ENCODE peak calls at places on chromosome 22, in ten cellular contexts. A, H, P, D, U, X, I, Z, F and Y are unnamed samples.

GRCh38 chr22:46100401-46101105 is 49.8 kb upstream of the PPARA start:
- DNase-seq in A (no peak), H (peak), P (no peak), D (no peak), U (no peak), X (no peak), I (no peak), Z (no peak), F (no peak), Y (no peak)

GRCh38 chr22:20558534-20558933 is 51.1 kb downstream of the MED15 start:
- DNase-seq in A (no peak), H (no peak), P (no peak), D (no peak), U (no peak), X (no peak), I (no peak), Z (no peak), F (no peak), Y (no peak)

GRCh38 chr22:29226246-29226981 is 20.7 kb downstream of the EMID1 start:
- DNase-seq in A (no peak), H (no peak), P (no peak), D (no peak), U (no peak), X (no peak), I (no peak), Z (no peak), F (no peak), Y (no peak)

GRCh38 chr22:37258810-37259472 is 14.9 kb upstream of the RAC2 start:
- DNase-seq in A (no peak), H (no peak), P (no peak), D (no peak), U (no peak), X (no peak), I (no peak), Z (no peak), F (no peak), Y (no peak)

GRCh38 chr22:42676059-42676607 is 26.9 kb upstream of the CYB5R3 start:
- DNase-seq in A (no peak), H (no peak), P (no peak), D (no peak), U (no peak), X (no peak), I (no peak), Z (no peak), F (peak), Y (no peak)

GRCh38 chr22:37340331-37341262 is 58.3 kb downstream of the CYTH4 start:
- DNase-seq in A (no peak), H (no peak), P (no peak), D (no peak), U (no peak), X (no peak), I (no peak), Z (no peak), F (no peak), Y (no peak)

GRCh38 chr22:17368727-17369552 is at the start of gene CECR2:
- DNase-seq in A (no peak), H (no peak), P (no peak), D (no peak), U (peak), X (peak), I (peak), Z (no peak), F (peak), Y (no peak)

GRCh38 chr22:47148956-47149748 is 386.7 kb downstream of the TBC1D22A start:
- DNase-seq in A (no peak), H (no peak), P (no peak), D (no peak), U (peak), X (no peak), I (no peak), Z (no peak), F (no peak), Y (no peak)

GRCh38 chr22:24146190-24146616 is 35.1 kb upstream of the SUSD2 start:
- DNase-seq in A (no peak), H (peak), P (no peak), D (peak), U (peak), X (no peak), I (no peak), Z (no peak), F (peak), Y (no peak)

GRCh38 chr22:19201858-19202798 is 23.6 kb upstream of the SLC25A1 start:
- DNase-seq in A (no peak), H (no peak), P (no peak), D (no peak), U (peak), X (no peak), I (no peak), Z (no peak), F (no peak), Y (no peak)

GRCh38 chr22:25919452-25919851 is 177.5 kb downstream of the MYO18B start:
- DNase-seq in A (no peak), H (no peak), P (no peak), D (no peak), U (peak), X (no peak), I (no peak), Z (no peak), F (no peak), Y (no peak)

GRCh38 chr22:31962392-31963113 is 18.2 kb downstream of the YWHAH start:
- DNase-seq in A (no peak), H (no peak), P (no peak), D (no peak), U (no peak), X (no peak), I (no peak), Z (no peak), F (no peak), Y (no peak)

GRCh38 chr22:17198188-17199130 is 20.8 kb downstream of the ADA2 start:
- DNase-seq in A (no peak), H (no peak), P (no peak), D (no peak), U (peak), X (peak), I (no peak), Z (peak), F (peak), Y (no peak)

GRCh38 chr22:46934746-46935491 is 172.5 kb downstream of the TBC1D22A start:
- DNase-seq in A (no peak), H (no peak), P (no peak), D (no peak), U (no peak), X (no peak), I (peak), Z (no peak), F (peak), Y (peak)

GRCh38 chr22:37563153-37564081 is 3.1 kb downstream of the CDC42EP1 start:
- DNase-seq in A (no peak), H (peak), P (peak), D (no peak), U (peak), X (peak), I (peak), Z (no peak), F (peak), Y (peak)

GRCh38 chr22:23829845-23830372 is 8.9 kb downstream of the DERL3 start:
- DNase-seq in A (no peak), H (no peak), P (no peak), D (peak), U (no peak), X (no peak), I (no peak), Z (no peak), F (peak), Y (peak)

DNA sequence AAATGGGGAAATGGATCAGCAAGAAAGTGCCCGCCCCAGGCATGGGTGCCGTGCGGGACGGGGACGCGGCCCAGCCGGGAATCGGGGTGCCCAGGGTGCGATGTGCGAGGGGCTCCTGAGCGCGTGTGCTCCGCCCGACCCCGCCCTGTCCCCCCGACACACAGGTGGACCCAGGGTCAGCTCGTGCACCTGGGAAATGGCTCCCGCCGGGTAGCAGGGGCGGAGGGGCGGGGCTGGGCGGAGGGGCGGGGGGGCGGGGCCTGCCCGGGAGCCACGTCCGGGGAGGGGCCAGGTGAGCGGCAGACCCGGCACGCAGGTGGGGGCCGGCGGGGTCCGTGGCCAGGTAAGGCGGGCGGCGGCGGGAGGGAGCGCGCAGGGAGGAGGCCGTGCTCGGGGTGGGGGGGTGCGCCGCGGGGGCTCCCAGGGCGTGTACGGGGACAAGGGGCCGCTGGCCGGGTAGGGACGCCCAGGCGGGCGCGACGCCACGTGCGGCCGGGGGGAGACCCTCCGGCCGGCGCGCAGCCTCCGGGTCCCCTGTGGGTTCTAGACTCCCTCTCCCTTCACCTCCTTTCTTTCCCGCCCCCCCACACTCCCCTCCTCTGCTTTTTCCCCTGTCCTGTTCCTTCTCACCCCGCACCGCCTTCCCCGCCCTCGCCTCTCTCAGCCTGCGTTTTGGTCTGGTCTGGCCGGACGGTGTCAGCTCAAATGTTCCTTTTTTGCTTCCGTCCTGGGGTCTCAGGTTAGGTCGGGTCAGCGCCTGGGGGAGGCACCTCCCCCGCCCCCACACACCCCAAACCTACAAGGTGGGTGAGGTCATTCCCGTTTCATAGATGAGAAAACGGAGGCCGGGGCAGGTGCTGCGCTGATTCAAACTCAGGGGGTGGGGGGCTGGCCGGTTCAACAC is at the start of gene ARHGAP8:
- DNase-seq in A (peak), H (no peak), P (no peak), D (no peak), U (no peak), X (no peak), I (no peak), Z (no peak), F (no peak), Y (no peak)
- H3K4me3 ChIP-seq in A (no peak), H (no peak), P (no peak), D (no peak), U (no peak), X (peak), I (peak), Z (peak), F (no peak), Y (no peak)

DNA sequence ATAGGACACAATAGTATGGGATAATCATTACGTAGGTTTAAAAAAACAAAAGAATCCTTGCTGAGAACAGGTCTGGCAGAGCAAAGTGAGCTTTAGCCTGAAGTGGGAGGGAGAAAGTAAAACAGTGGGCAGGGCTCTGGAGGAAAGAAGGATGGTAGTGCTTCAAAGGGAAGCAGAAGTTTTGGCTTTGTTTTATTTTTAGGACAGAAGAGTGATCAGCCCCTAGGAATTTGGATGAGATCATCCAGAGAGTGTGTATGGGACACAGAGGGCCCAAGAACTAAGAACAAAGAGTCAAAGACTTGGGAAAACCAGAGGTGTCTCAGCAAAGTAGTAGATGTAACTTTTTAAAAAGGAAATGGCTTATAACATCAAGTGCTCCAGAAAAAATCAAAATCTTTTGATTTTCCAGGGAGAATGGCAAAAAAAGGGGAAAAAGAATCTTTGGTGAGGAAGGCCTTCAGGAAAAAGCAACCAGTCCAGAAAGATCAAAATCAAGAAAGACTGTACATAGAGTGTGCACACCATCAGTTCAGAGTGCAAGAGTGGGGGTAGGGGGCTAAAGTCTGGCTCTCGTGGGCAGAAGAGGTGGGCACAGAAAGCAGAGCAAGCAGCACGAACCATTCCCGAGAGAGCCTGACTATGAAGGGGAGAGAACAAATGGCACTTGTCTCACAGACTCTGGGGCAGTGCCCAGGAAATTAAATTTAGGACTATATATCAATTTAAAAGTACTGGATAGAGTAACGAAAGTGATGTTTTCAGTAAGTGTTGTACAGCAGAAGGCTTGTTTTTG is 30.1 kb downstream of the MAPK1 start:
- DNase-seq in A (no peak), H (no peak), P (no peak), D (no peak), U (no peak), X (no peak), I (peak), Z (no peak), F (peak), Y (peak)
- H3K4me3 ChIP-seq in A (no peak), H (no peak), P (no peak), D (no peak), U (no peak), X (peak), I (no peak), Z (no peak), F (no peak), Y (no peak)

GRCh38 chr22:30398685-30399680 is 2.2 kb downstream of the SEC14L2 start:
- DNase-seq in A (no peak), H (no peak), P (no peak), D (no peak), U (no peak), X (no peak), I (no peak), Z (no peak), F (no peak), Y (no peak)

GRCh38 chr22:30402036-30402759 is 5.4 kb downstream of the SEC14L2 start:
- DNase-seq in A (no peak), H (no peak), P (no peak), D (no peak), U (no peak), X (no peak), I (no peak), Z (no peak), F (peak), Y (no peak)

GRCh38 chr22:30397656-30398635 is 1.1 kb downstream of the SEC14L2 start:
- DNase-seq in A (no peak), H (no peak), P (no peak), D (no peak), U (no peak), X (no peak), I (no peak), Z (no peak), F (no peak), Y (no peak)

GRCh38 chr22:30400159-30400558 is 3.3 kb downstream of the SEC14L2 start:
- DNase-seq in A (no peak), H (no peak), P (no peak), D (no peak), U (no peak), X (no peak), I (no peak), Z (no peak), F (no peak), Y (no peak)

DNA sequence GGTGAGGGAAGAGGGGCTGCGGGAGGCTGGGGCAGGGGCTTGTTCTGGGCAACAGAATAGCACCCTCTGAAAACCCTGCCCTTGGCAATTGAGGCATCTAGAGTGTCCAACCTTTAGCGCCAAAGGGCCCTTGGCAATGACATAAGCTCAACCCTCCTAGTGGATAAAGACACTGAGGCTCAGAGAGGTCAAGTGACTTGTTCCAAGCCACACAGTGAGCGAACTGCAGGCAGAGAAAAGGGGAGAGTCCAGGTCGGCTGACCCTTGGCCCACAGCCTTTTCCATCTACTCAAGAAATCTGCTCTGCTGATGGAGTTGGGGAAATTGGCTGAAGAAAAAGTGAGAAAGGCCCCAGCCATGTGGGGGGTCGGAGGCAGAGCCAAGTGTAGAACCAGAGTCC is 2.9 kb downstream of the SEC14L2 start:
- DNase-seq in A (no peak), H (no peak), P (no peak), D (no peak), U (no peak), X (no peak), I (no peak), Z (no peak), F (no peak), Y (no peak)
- H3K4me3 ChIP-seq in A (no peak), H (no peak), P (no peak), D (no peak), U (no peak), X (no peak), I (no peak), Z (no peak), F (no peak), Y (no peak)

GRCh38 chr22:27399161-27399560 is 402.4 kb downstream of the MN1 start:
- DNase-seq in A (no peak), H (no peak), P (no peak), D (no peak), U (no peak), X (no peak), I (no peak), Z (no peak), F (peak), Y (no peak)
- H3K4me3 ChIP-seq in A (no peak), H (no peak), P (no peak), D (no peak), U (no peak), X (no peak), I (no peak), Z (no peak), F (no peak), Y (no peak)

DNA sequence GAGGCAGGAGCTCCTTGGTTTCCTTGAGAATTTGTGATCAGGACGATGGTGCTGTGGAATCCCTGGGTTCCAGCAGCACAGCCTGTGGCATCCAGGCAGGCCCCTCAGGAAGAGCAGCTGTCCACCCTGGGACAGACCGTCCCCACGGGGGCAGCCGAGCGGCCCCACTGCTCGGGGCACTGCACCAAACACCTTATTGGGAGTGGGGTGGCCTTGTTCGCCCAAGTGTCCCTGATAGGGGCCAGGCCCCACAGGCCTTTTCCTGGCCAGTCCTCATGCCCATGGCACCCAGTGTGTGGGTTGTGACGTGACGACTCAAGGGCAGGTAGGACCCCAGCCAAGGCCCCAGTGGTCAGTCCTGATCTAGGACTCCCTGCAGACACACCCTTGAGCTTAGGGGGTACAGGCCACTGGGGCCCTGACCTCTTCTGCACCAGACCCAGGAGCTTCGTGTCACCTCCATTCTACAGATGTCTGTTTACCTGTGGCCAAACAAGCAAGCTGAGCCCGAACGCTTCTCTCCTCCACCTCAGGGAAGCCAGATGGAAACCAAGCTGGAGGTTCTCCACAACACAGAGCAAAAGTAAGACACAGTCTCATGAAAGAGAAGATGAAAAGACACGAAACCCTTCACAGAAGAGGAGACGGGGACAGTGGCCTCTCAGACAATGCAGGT is 1.5 kb upstream of the BRD1 start:
- DNase-seq in A (no peak), H (no peak), P (no peak), D (no peak), U (peak), X (no peak), I (no peak), Z (no peak), F (no peak), Y (no peak)
- H3K4me3 ChIP-seq in A (no peak), H (no peak), P (no peak), D (no peak), U (no peak), X (no peak), I (no peak), Z (no peak), F (no peak), Y (no peak)

GRCh38 chr22:39236321-39237275 is 8.2 kb downstream of the PDGFB start:
- DNase-seq in A (peak), H (no peak), P (no peak), D (no peak), U (peak), X (peak), I (no peak), Z (no peak), F (peak), Y (no peak)
- H3K4me3 ChIP-seq in A (peak), H (no peak), P (no peak), D (no peak), U (peak), X (peak), I (no peak), Z (no peak), F (no peak), Y (no peak)

GRCh38 chr22:22408269-22408668 is 100.3 kb downstream of the ZNF280B start:
- DNase-seq in A (no peak), H (no peak), P (no peak), D (no peak), U (no peak), X (no peak), I (no peak), Z (no peak), F (no peak), Y (no peak)

GRCh38 chr22:22410677-22411076 is 97.9 kb downstream of the ZNF280B start:
- DNase-seq in A (no peak), H (no peak), P (no peak), D (no peak), U (no peak), X (no peak), I (no peak), Z (no peak), F (no peak), Y (no peak)

GRCh38 chr22:22410121-22410520 is 98.4 kb downstream of the ZNF280B start:
- DNase-seq in A (no peak), H (no peak), P (peak), D (no peak), U (peak), X (peak), I (no peak), Z (no peak), F (peak), Y (no peak)

GRCh38 chr22:22407061-22407460 is 101.5 kb downstream of the ZNF280B start:
- DNase-seq in A (no peak), H (no peak), P (no peak), D (no peak), U (no peak), X (no peak), I (no peak), Z (no peak), F (no peak), Y (no peak)

GRCh38 chr22:22408731-22409696 is 99.5 kb downstream of the ZNF280B start:
- DNase-seq in A (no peak), H (no peak), P (no peak), D (no peak), U (no peak), X (no peak), I (no peak), Z (peak), F (peak), Y (no peak)
- H3K4me3 ChIP-seq in A (no peak), H (no peak), P (no peak), D (no peak), U (no peak), X (no peak), I (no peak), Z (no peak), F (no peak), Y (no peak)